ENCODE peak calls at places on chromosome 10, in ten cellular contexts. I is memory B cell; M is fibroblast of pulmonary artery; K is left lobe of liver; F is fibroblast of mammary gland; W is naive thymus-derived CD8-positive, alpha-beta T cell; B is WTC11; C is renal cortical epithelial cell; P is lower lobe of right lung; S is H4. R is an unnamed sample.

GRCh38 chr10:1465421-1465902 is 271.9 kb downstream of the ADARB2 start:
- DNase-seq in S (no peak), K (no peak), P (no peak), M (no peak), W (no peak), I (peak; percentile 30), C (peak; percentile 5), F (no peak), B (no peak), R (no peak)

GRCh38 chr10:69279110-69279509 is 814 bp downstream of the HK1 start:
- DNase-seq in B (no peak), P (no peak), S (no peak), M (no peak), K (no peak), C (no peak), I (peak; percentile 20), F (no peak), W (no peak), R (no peak)

GRCh38 chr10:100969175-100970075 is at the start of gene SEMA4G:
- DNase-seq in I (peak; percentile 49), C (no peak), F (peak; percentile 21), S (no peak), B (peak; percentile 76), P (peak; percentile 60), W (peak; percentile 41), K (peak; percentile 69), M (peak; percentile 36), R (peak; percentile 24)

GRCh38 chr10:124303662-124304418 is 114.9 kb downstream of the OAT start:
- DNase-seq in B (no peak), P (no peak), F (no peak), S (no peak), W (no peak), C (no peak), I (no peak), K (no peak), M (no peak), R (no peak)

GRCh38 chr10:79407811-79408795 is 37.3 kb downstream of the ZCCHC24 start:
- DNase-seq in P (peak; percentile 42), W (no peak), I (no peak), B (no peak), S (peak; percentile 70), F (peak; percentile 90), C (no peak), M (peak; percentile 91), K (peak; percentile 76), R (no peak)

GRCh38 chr10:97573021-97573420 is 442 bp downstream of the ANKRD2 start:
- DNase-seq in M (no peak), P (no peak), K (no peak), I (no peak), S (no peak), B (no peak), W (no peak), C (peak; percentile 69), F (no peak), R (no peak)

GRCh38 chr10:73253226-73253557 is 748 bp upstream of the MRPS16 start:
- DNase-seq in F (no peak), P (no peak), M (no peak), K (no peak), W (no peak), C (no peak), B (no peak), I (no peak), S (no peak), R (no peak)

GRCh38 chr10:3544561-3544960 is 240.4 kb downstream of the KLF6 start:
- DNase-seq in B (no peak), C (no peak), K (no peak), M (no peak), I (no peak), S (no peak), P (no peak), W (no peak), F (no peak), R (no peak)

GRCh38 chr10:1440897-1441296 is 296.4 kb downstream of the ADARB2 start:
- DNase-seq in M (no peak), S (no peak), W (no peak), K (no peak), P (no peak), C (no peak), B (no peak), I (no peak), F (no peak), R (no peak)

GRCh38 chr10:87713707-87714106 is 54.0 kb downstream of the PAPSS2 start:
- DNase-seq in P (no peak), W (no peak), B (no peak), I (no peak), M (no peak), F (no peak), C (no peak), S (no peak), K (no peak), R (no peak)

GRCh38 chr10:34808789-34809745 is 6.0 kb downstream of the PARD3 start:
- DNase-seq in F (no peak), I (no peak), S (no peak), C (no peak), M (no peak), K (no peak), P (peak; percentile 66), B (peak; percentile 55), W (no peak), R (no peak)

GRCh38 chr10:112283100-112283499 is at the start of gene TECTB:
- DNase-seq in S (no peak), W (no peak), F (no peak), C (no peak), I (no peak), B (no peak), M (no peak), K (no peak), P (no peak), R (no peak)

R was measured in effector CD4-positive, alpha-beta T cell.